ENCODE peak calls at places on chromosomes 16 and 17, in six cellular contexts. J, N, I, V, B and M are unnamed samples.

GRCh38 chr17:57086069-57086930 is 1.3 kb downstream of the AKAP1 start:
- DNase-seq in I (peak), N (peak), J (peak), V (no peak), B (peak), M (peak)

GRCh38 chr16:84514295-84514873 is 9.9 kb upstream of the MEAK7 start:
- DNase-seq in B (no peak), I (no peak), J (no peak), V (no peak), N (no peak), M (no peak)

GRCh38 chr17:67718325-67718941 is 697 bp downstream of the NOL11 start:
- DNase-seq in J (no peak), I (peak), B (peak), V (peak), N (peak), M (peak)

GRCh38 chr16:29656688-29657523 is 6.1 kb upstream of the SPN start:
- DNase-seq in V (no peak), B (no peak), N (no peak), I (peak), J (no peak), M (no peak)

GRCh38 chr16:83200005-83200779 is 573.4 kb downstream of the CDH13 start:
- DNase-seq in B (peak), V (no peak), N (no peak), I (no peak), J (no peak), M (no peak)

GRCh38 chr17:7988750-7989178 is 13.7 kb upstream of the GUCY2D start:
- DNase-seq in N (peak), J (no peak), B (peak), I (peak), V (peak), M (no peak)

GRCh38 chr17:79086609-79087427 is 12.2 kb downstream of the ENGASE start:
- DNase-seq in N (no peak), J (no peak), I (no peak), B (no peak), V (no peak), M (no peak)

GRCh38 chr17:50205931-50206505 is 4.6 kb upstream of the COL1A1 start:
- DNase-seq in N (no peak), V (no peak), I (no peak), J (no peak), B (no peak), M (no peak)

GRCh38 chr17:3049705-3050295 is 13.6 kb downstream of the OR1D5 start:
- DNase-seq in I (no peak), N (no peak), J (no peak), V (no peak), B (no peak), M (no peak)

GRCh38 chr17:47423406-47424295 is 99.9 kb downstream of the EFCAB13 start:
- DNase-seq in N (no peak), I (no peak), J (no peak), V (no peak), B (no peak), M (no peak)

GRCh38 chr17:62805234-62805633 is 2.9 kb downstream of the MARCHF10 start:
- DNase-seq in J (no peak), B (no peak), I (no peak), N (no peak), V (no peak), M (no peak)

GRCh38 chr16:68486671-68487495 is 38.6 kb upstream of the SMPD3 start:
- DNase-seq in I (no peak), J (no peak), V (no peak), N (no peak), B (peak), M (peak)

GRCh38 chr17:49814781-49815496 is 26.5 kb downstream of the KAT7 start:
- DNase-seq in B (no peak), N (no peak), J (no peak), I (no peak), V (peak), M (no peak)

GRCh38 chr17:80917716-80918560 is 73.7 kb upstream of the CHMP6 start:
- DNase-seq in I (no peak), J (no peak), N (no peak), B (no peak), V (no peak), M (no peak)

GRCh38 chr17:73899839-73900238 is 255.6 kb upstream of the SDK2 start:
- DNase-seq in B (no peak), N (no peak), V (no peak), J (no peak), I (no peak), M (no peak)

GRCh38 chr17:66255112-66255511 is 25.9 kb upstream of the APOH start:
- DNase-seq in B (peak), I (peak), V (peak), J (no peak), N (peak), M (peak)

GRCh38 chr17:56939869-56940484 is 20.9 kb downstream of the COIL start:
- DNase-seq in V (peak), I (peak), N (no peak), B (peak), J (no peak), M (peak)

GRCh38 chr16:88785106-88785924 is at the start of gene PIEZO1:
- DNase-seq in B (peak), J (peak), I (no peak), N (peak), V (peak), M (peak)

GRCh38 chr16:2597560-2597902 is 59.7 kb downstream of the PDPK1 start:
- DNase-seq in J (no peak), B (no peak), N (no peak), V (no peak), I (no peak), M (no peak)

GRCh38 chr17:81336930-81337325 is 41.8 kb upstream of the SLC38A10 start:
- DNase-seq in I (no peak), B (no peak), V (no peak), J (no peak), N (no peak), M (no peak)

GRCh38 chr17:41844971-41845370 is 7.3 kb downstream of the KLHL10 start:
- DNase-seq in B (no peak), V (no peak), N (no peak), J (no peak), I (no peak), M (no peak)

GRCh38 chr17:57724038-57724728 is 20.9 kb downstream of the CCDC182 start:
- DNase-seq in V (no peak), J (no peak), I (no peak), N (no peak), B (peak), M (no peak)

GRCh38 chr17:38660097-38661026 is 14.4 kb downstream of the EPOP start:
- DNase-seq in I (no peak), N (no peak), V (no peak), B (no peak), J (no peak), M (no peak)

GRCh38 chr17:30210366-30210765 is 25.1 kb downstream of the SLC6A4 start:
- DNase-seq in I (no peak), N (no peak), J (no peak), B (no peak), V (no peak), M (no peak)

GRCh38 chr17:41710472-41711090 is 1.6 kb upstream of the GAST start:
- DNase-seq in N (no peak), J (no peak), V (no peak), I (no peak), B (no peak), M (no peak)

GRCh38 chr16:2692251-2692947 is 10.1 kb downstream of the KCTD5 start:
- DNase-seq in V (no peak), B (no peak), I (no peak), J (peak), N (no peak), M (no peak)

GRCh38 chr16:3959148-3959547 is 78.6 kb upstream of the CREBBP start:
- DNase-seq in N (no peak), V (no peak), B (no peak), I (no peak), J (no peak), M (no peak)

GRCh38 chr17:81599719-81600486 is 37.0 kb downstream of the NPLOC4 start:
- DNase-seq in I (no peak), N (no peak), B (no peak), J (no peak), V (no peak), M (no peak)